ENCODE peak calls at places on chromosomes 7 and 10, in five cellular contexts. L is left ventricle myocardium inferior, K is body of pancreas, E is HCT116, C is cardiac muscle cell. W is an unnamed sample. For H3K4me1, the result is how much of the 10 kb centered on the place peaks cover.

GRCh38 chr10:12214763-12215218 is 18.8 kb downstream of the CDC123 start:
- DNase-seq in L (no peak), K (peak), E (no peak), C (peak), W (no peak)

GRCh38 chr7:142854505-142855400 is at the start of gene EPHB6:
- DNase-seq in L (peak), K (peak), E (no peak), C (peak), W (no peak)

GRCh38 chr7:102287082-102287464 is 405 bp downstream of the SH2B2 start:
- DNase-seq in L (peak), K (no peak), E (no peak), C (no peak), W (no peak)

GRCh38 chr10:129744896-129745750 is 219.0 kb downstream of the EBF3 start:
- DNase-seq in L (no peak), K (no peak), E (no peak), C (no peak), W (no peak)

GRCh38 chr10:129850790-129851189 is 113.3 kb downstream of the EBF3 start:
- DNase-seq in L (no peak), K (no peak), E (no peak), C (no peak), W (no peak)

GRCh38 chr7:13144622-13145021 is 457.2 kb downstream of the ARL4A start:
- DNase-seq in L (no peak), K (peak), E (no peak), C (peak), W (no peak)

GRCh38 chr10:89901895-89902294 is 200.5 kb downstream of the KIF20B start:
- DNase-seq in L (no peak), K (no peak), E (no peak), C (no peak), W (no peak)

GRCh38 chr7:125492521-125492920 is 562.9 kb upstream of the POT1 start:
- DNase-seq in L (no peak), K (no peak), E (no peak), C (no peak), W (no peak)

GRCh38 chr7:123401295-123401694 is 133.1 kb downstream of the IQUB start:
- DNase-seq in L (no peak), K (peak), E (peak), C (no peak), W (no peak)

GRCh38 chr7:15174470-15174869 is 271.9 kb upstream of the DGKB start:
- DNase-seq in L (no peak), K (no peak), E (no peak), C (no peak), W (no peak)

GRCh38 chr10:132848951-132849545 is 63.1 kb upstream of the NKX6-2 start:
- DNase-seq in L (no peak), K (no peak), E (no peak), C (no peak), W (no peak)

GRCh38 chr7:101688995-101689907 is 60.2 kb upstream of the MYL10 start:
- DNase-seq in L (no peak), K (no peak), E (no peak), C (no peak), W (no peak)

GRCh38 chr7:150357771-150358427 is 10.7 kb upstream of the REPIN1 start:
- DNase-seq in L (no peak), K (no peak), E (no peak), C (no peak), W (no peak)

GRCh38 chr7:96995406-96996110 is 9.8 kb upstream of the DLX6 start:
- DNase-seq in L (no peak), K (no peak), E (no peak), C (no peak), W (no peak)

GRCh38 chr10:6912929-6913328 is 332.9 kb upstream of the PRKCQ start:
- DNase-seq in L (no peak), K (no peak), E (no peak), C (peak), W (no peak)

GRCh38 chr10:121077331-121077730 is 226.2 kb downstream of the WDR11 start:
- DNase-seq in L (peak), K (no peak), E (no peak), C (peak), W (no peak)

GRCh38 chr10:126059101-126059826 is 162.9 kb downstream of the FANK1 start:
- DNase-seq in L (no peak), K (no peak), E (no peak), C (no peak), W (no peak)

GRCh38 chr10:126063353-126063791 is 167.0 kb downstream of the FANK1 start:
- DNase-seq in L (no peak), K (no peak), E (peak), C (peak), W (no peak)

GRCh38 chr10:126062132-126063032 is 166.0 kb downstream of the FANK1 start:
- DNase-seq in L (peak), K (peak), E (peak), C (peak), W (no peak)

GRCh38 chr10:126060232-126060935 is 164.0 kb downstream of the FANK1 start:
- DNase-seq in L (peak), K (no peak), E (no peak), C (peak), W (no peak)

DNA sequence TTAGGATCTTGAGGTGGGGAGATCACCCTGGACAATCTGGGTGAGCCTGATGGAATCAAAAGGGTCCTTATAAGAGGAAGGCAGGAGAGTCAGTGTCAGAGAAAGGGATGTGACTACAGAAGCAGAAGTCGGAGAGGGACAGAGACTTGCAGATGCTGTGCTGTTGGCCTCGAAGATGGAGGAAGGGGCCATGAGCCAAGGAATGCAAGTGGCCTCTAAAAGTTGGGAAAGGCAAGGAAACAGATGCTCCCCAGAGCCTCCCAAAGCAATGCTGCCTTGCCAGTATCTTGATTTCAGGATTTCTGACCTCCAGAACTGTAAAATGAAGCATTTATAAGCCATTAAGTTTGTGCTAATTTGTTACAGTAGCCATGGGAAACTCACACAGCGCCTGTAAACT is 165.2 kb downstream of the FANK1 start:
- DNase-seq in L (no peak), K (no peak), E (no peak), C (no peak), W (no peak)
- H3K27ac ChIP-seq in L (peak), K (no peak), E (no peak), C (no peak), W (no peak)

GRCh38 chr7:21355406-21355874 is 72.4 kb upstream of the SP4 start:
- DNase-seq in L (no peak), K (no peak), E (no peak), C (no peak), W (no peak)

GRCh38 chr7:21354284-21354683 is 73.6 kb upstream of the SP4 start:
- DNase-seq in L (no peak), K (no peak), E (no peak), C (no peak), W (no peak)

GRCh38 chr7:21357146-21358097 is 70.5 kb upstream of the SP4 start:
- DNase-seq in L (no peak), K (no peak), E (no peak), C (no peak), W (no peak)

GRCh38 chr7:21353388-21353780 is 74.5 kb upstream of the SP4 start:
- DNase-seq in L (no peak), K (no peak), E (no peak), C (no peak), W (no peak)

GRCh38 chr7:21352540-21353387 is 75.1 kb upstream of the SP4 start:
- DNase-seq in L (no peak), K (no peak), E (no peak), C (no peak), W (no peak)
- H3K4me3 ChIP-seq in L (no peak), K (no peak), E (no peak), C (no peak), W (no peak)

GRCh38 chr10:112959207-112959838 is 9.3 kb downstream of the TCF7L2 start:
- DNase-seq in L (no peak), K (no peak), E (peak), C (peak), W (no peak)

GRCh38 chr10:112960151-112960681 is 10.2 kb downstream of the TCF7L2 start:
- DNase-seq in L (no peak), K (no peak), E (no peak), C (peak), W (no peak)

GRCh38 chr10:112962343-112962742 is 12.3 kb downstream of the TCF7L2 start:
- DNase-seq in L (no peak), K (no peak), E (no peak), C (no peak), W (no peak)

GRCh38 chr10:112963835-112964234 is 13.8 kb downstream of the TCF7L2 start:
- DNase-seq in L (no peak), K (no peak), E (no peak), C (peak), W (no peak)

GRCh38 chr10:112961609-112962008 is 11.6 kb downstream of the TCF7L2 start:
- DNase-seq in L (no peak), K (no peak), E (no peak), C (no peak), W (no peak)
- H3K4me1 ChIP-seq in L (half or more), K (under half), E (half or more), C (half or more), W (under half)

DNA sequence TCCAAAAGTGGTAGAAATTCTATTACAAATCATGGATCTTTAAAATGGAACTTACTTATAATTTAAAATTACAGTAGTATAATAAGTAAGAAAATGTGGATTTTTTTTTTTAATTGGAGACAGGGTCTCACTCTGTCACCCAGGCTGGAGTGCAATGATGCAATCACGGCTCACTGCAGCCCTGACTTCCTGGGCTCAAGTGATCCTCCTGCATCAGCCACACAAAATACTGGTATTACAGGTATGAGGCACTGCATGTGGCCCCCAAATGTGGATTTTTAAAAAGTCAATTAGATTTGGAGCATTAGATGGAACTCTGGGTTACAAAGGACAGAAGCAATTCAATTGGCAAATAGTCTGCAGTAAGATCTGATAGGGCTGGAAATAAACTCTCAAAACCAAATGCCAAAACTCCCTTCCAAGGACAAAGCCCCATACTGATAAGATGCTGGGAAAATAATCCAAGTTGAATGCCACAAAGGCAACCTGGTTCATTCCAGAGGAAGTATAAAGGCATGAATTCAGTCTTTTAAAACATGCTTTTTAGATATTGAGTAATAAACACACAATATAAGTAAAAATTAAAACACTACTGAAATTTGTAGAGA is 294.2 kb downstream of the ZNF248 start:
- DNase-seq in L (no peak), K (no peak), E (no peak), C (no peak), W (no peak)
- H3K27ac ChIP-seq in L (no peak), K (no peak), E (no peak), C (no peak), W (no peak)

GRCh38 chr7:99617187-99617781 is 538 bp downstream of the ZSCAN25 start:
- DNase-seq in L (no peak), K (no peak), E (no peak), C (no peak), W (no peak)

GRCh38 chr7:99618726-99619125 is 2.0 kb downstream of the ZSCAN25 start:
- DNase-seq in L (no peak), K (no peak), E (no peak), C (no peak), W (no peak)

GRCh38 chr7:99615989-99616358 is 772 bp upstream of the ZSCAN25 start:
- DNase-seq in L (no peak), K (no peak), E (no peak), C (no peak), W (no peak)

GRCh38 chr7:99614495-99614894 is 2.3 kb upstream of the ZSCAN25 start:
- DNase-seq in L (no peak), K (no peak), E (no peak), C (no peak), W (no peak)

GRCh38 chr7:99616359-99617186 is at the start of gene ZSCAN25:
- DNase-seq in L (peak), K (peak), E (peak), C (peak), W (peak)
- H3K4me3 ChIP-seq in L (peak), K (peak), E (peak), C (peak), W (peak)

GRCh38 chr7:77413861-77414424 is 2.2 kb downstream of the GSAP start:
- DNase-seq in L (no peak), K (no peak), E (no peak), C (peak), W (no peak)
- H3K4me1 ChIP-seq in L (under half), K (under half), E (under half), C (under half), W (under half)

GRCh38 chr10:3873728-3874461 is 88.9 kb upstream of the KLF6 start:
- DNase-seq in L (no peak), K (no peak), E (peak), C (peak), W (no peak)
- H3K27ac ChIP-seq in L (peak), K (peak), E (no peak), C (no peak), W (no peak)

GRCh38 chr7:27163776-27164380 is 1.5 kb downstream of the HOXA9 start:
- DNase-seq in L (peak), K (no peak), E (no peak), C (no peak), W (no peak)
- H3K4me3 ChIP-seq in L (peak), K (no peak), E (peak), C (no peak), W (no peak)

GRCh38 chr7:76340617-76341131 is 18.1 kb downstream of the YWHAG start:
- DNase-seq in L (no peak), K (no peak), E (no peak), C (peak), W (no peak)
- H3K4me1 ChIP-seq in L (half or more), K (under half), E (under half), C (under half), W (under half)

GRCh38 chr7:75968012-75968411 is 26.4 kb downstream of the TMEM120A start:
- DNase-seq in L (no peak), K (no peak), E (no peak), C (no peak), W (no peak)
- H3K27ac ChIP-seq in L (peak), K (peak), E (no peak), C (no peak), W (no peak)

W was measured in iPS DF 6.9.